ENCODE peak calls at places on chromosome 18, in six cellular contexts. Z, Q, N, I, W and B are unnamed samples. For H3K36me3, the result is how much of the 10 kb centered on the place peaks cover.

GRCh38 chr18:68840554-68841263 is 42.8 kb downstream of the CCDC102B start:
- DNase-seq in Q (peak), Z (no peak), N (peak), W (peak), I (no peak), B (no peak)

GRCh38 chr18:8699126-8699525 is 6.2 kb upstream of the MTCL1 start:
- DNase-seq in W (no peak), N (no peak), I (no peak), Z (no peak), Q (no peak), B (no peak)

GRCh38 chr18:46211816-46212215 is 107.6 kb downstream of the HAUS1 start:
- DNase-seq in I (peak), Q (no peak), W (no peak), N (peak), Z (no peak), B (no peak)

GRCh38 chr18:50507120-50507590 is 52.7 kb upstream of the MAPK4 start:
- DNase-seq in Q (peak), I (no peak), N (no peak), W (no peak), Z (no peak), B (no peak)

GRCh38 chr18:52570975-52571374 is 231.0 kb downstream of the DCC start:
- DNase-seq in W (no peak), Q (no peak), I (no peak), Z (no peak), N (no peak), B (no peak)

GRCh38 chr18:671405-671804 is 14.0 kb downstream of the TYMS start:
- DNase-seq in I (no peak), W (no peak), N (no peak), Q (no peak), Z (no peak), B (no peak)

GRCh38 chr18:58682429-58683069 is 11.3 kb downstream of the MALT1 start:
- DNase-seq in I (no peak), Z (no peak), W (no peak), Q (peak), N (peak), B (peak)

GRCh38 chr18:32722279-32722678 is 50.5 kb downstream of the KLHL14 start:
- DNase-seq in W (no peak), Z (no peak), N (no peak), I (no peak), Q (no peak), B (no peak)

GRCh38 chr18:2657788-2658458 is 2.4 kb downstream of the SMCHD1 start:
- DNase-seq in Z (no peak), Q (no peak), N (peak), W (no peak), I (no peak), B (no peak)

GRCh38 chr18:22309191-22309590 is 108.5 kb downstream of the CTAGE1 start:
- DNase-seq in W (peak), Z (no peak), I (no peak), Q (no peak), N (no peak), B (no peak)

GRCh38 chr18:28087173-28087563 is 89.8 kb downstream of the CDH2 start:
- DNase-seq in W (no peak), Z (no peak), I (no peak), N (peak), Q (no peak), B (no peak)

GRCh38 chr18:3584897-3585460 is 135.0 kb downstream of the TGIF1 start:
- DNase-seq in I (no peak), N (peak), Q (peak), Z (no peak), W (no peak), B (no peak)

GRCh38 chr18:45026162-45026561 is 345.5 kb downstream of the SETBP1 start:
- DNase-seq in Z (no peak), Q (no peak), W (no peak), I (no peak), N (no peak), B (no peak)

GRCh38 chr18:13443546-13443945 is 225.0 kb downstream of the LDLRAD4 start:
- DNase-seq in Q (no peak), I (no peak), N (no peak), Z (no peak), W (no peak), B (no peak)

GRCh38 chr18:13446581-13447470 is 228.3 kb downstream of the LDLRAD4 start:
- DNase-seq in I (no peak), W (no peak), Q (no peak), Z (no peak), N (no peak), B (no peak)

GRCh38 chr18:13446024-13446423 is 227.5 kb downstream of the LDLRAD4 start:
- DNase-seq in I (no peak), N (no peak), Q (no peak), Z (no peak), W (no peak), B (no peak)

GRCh38 chr18:13444430-13445240 is 226.1 kb downstream of the LDLRAD4 start:
- DNase-seq in N (no peak), Q (no peak), Z (no peak), W (no peak), I (no peak), B (no peak)

DNA sequence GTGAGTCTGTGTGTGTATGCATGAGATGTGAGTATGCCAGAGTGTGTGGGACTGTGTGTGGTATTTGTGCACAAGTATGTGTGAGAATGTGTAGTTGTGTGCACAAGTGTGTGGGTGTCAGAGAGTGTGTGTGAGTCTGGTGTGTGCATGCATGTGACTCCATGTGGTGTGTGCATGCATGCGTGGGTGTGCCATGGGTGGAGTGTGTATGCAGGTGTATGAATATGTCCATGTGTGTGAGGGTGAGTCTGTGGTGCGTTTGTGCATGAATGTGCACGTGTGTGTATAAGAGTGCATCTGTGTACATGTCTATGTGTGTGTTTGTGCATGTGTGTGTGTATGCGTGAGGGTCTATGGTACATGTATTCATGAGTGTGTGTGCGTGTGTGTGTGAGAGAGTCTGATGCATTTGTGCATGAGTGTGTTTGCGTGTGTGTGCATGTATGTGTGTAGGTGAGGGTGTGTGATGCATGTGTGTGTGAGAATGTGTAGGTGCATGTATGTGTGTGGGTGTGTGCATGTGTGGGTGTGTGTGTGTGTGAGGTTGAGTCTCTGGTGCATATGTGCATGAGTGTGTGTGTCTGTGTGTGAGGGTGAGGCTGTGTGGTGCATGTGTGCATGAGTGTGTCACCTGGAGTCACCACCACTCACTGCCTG is 226.8 kb downstream of the LDLRAD4 start:
- DNase-seq in W (no peak), Z (no peak), N (no peak), Q (no peak), I (no peak), B (no peak)
- H3K4me3 ChIP-seq in W (no peak), Z (no peak), N (no peak), Q (no peak), I (no peak), B (no peak)

GRCh38 chr18:62505669-62506494 is 16.9 kb upstream of the ZCCHC2 start:
- DNase-seq in Z (no peak), I (peak), N (peak), W (no peak), Q (no peak), B (no peak)
- H3K27ac ChIP-seq in Z (peak), I (peak), N (no peak), W (peak), Q (peak), B (peak)

GRCh38 chr18:70148539-70148938 is 56.9 kb downstream of the RTTN start:
- DNase-seq in Q (no peak), I (no peak), Z (no peak), W (no peak), N (no peak), B (no peak)
- H3K36me3 ChIP-seq in Q (half or more), I (under half), Z (under half), W (under half), N (under half), B (half or more)

DNA sequence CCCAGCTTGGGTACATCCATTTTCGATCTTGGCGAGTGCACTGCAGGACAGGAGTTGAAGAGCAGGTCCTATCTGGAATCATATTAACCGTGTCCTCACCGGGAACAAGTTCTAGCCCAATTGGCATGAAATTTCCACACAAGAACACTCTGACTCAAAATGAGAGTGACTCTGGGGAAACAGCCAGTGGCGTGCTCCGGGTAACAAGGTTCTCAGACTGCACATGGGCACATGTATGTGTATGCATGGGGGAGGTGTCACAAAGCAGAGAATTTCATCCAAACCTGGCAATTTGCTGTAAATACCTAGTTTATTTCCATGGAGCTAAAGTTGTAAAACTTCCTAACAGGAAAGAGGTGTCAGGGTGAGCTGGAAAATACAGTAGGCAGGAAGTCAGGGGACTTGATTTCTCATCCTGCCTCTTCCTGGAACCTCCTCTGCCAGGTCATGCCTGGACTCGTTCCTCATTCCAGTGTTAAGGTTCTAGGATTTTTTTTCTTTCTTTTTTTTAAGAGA is 1.7 kb downstream of the TUBB6 start:
- DNase-seq in N (peak), Z (no peak), W (no peak), Q (no peak), I (no peak), B (no peak)
- H3K4me3 ChIP-seq in N (peak), Z (peak), W (peak), Q (peak), I (no peak), B (peak)

GRCh38 chr18:48472610-48473009 is 63.4 kb upstream of the ZBTB7C start:
- DNase-seq in W (no peak), Z (no peak), Q (no peak), N (no peak), I (no peak), B (no peak)

GRCh38 chr18:48468151-48468550 is 59.0 kb upstream of the ZBTB7C start:
- DNase-seq in N (no peak), I (no peak), Z (no peak), W (no peak), Q (no peak), B (no peak)

GRCh38 chr18:48467231-48467630 is 58.0 kb upstream of the ZBTB7C start:
- DNase-seq in N (no peak), W (no peak), Q (no peak), I (no peak), Z (no peak), B (no peak)

GRCh38 chr18:48473816-48474215 is 64.6 kb upstream of the ZBTB7C start:
- DNase-seq in I (no peak), W (no peak), N (no peak), Q (no peak), Z (no peak), B (no peak)

GRCh38 chr18:48470484-48471180 is 61.4 kb upstream of the ZBTB7C start:
- DNase-seq in N (no peak), I (no peak), Z (no peak), Q (no peak), W (no peak), B (no peak)
- H3K27ac ChIP-seq in N (no peak), I (no peak), Z (peak), Q (peak), W (no peak), B (peak)

GRCh38 chr18:79697178-79697577 is 17.6 kb downstream of the CTDP1 start:
- DNase-seq in Z (peak), I (no peak), N (no peak), W (no peak), Q (no peak), B (no peak)
- H3K36me3 ChIP-seq in Z (half or more), I (under half), N (under half), W (under half), Q (under half), B (under half)

GRCh38 chr18:55264108-55264507 is 304.8 kb upstream of the CCDC68 start:
- DNase-seq in N (peak), W (no peak), Z (no peak), I (no peak), Q (no peak), B (no peak)
- H3K4me3 ChIP-seq in N (no peak), W (no peak), Z (no peak), I (no peak), Q (no peak), B (no peak)

DNA sequence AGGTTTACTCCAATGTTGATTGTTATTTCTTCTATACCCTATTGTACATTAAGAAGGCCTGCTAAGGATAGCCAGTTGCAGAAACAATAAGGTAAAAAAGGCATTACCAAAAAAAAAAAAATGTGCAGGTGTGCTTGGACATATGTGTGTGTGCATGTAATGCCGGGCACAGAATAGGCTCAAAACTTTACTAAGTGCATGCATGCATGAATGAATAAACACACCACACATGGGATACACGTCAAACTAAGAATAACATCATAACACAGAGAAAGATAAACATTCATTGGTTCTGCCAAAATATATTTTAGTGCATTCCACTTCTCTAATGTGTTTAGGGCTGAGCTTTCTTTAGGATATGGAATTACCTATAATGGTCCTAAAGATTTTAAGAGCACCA is 298.2 kb downstream of the TCF4 start:
- DNase-seq in Q (no peak), I (no peak), W (no peak), N (no peak), Z (no peak), B (no peak)
- H3K27ac ChIP-seq in Q (no peak), I (no peak), W (no peak), N (no peak), Z (no peak), B (no peak)

GRCh38 chr18:13101659-13101992 is 110.5 kb downstream of the CEP192 start:
- DNase-seq in W (no peak), Q (no peak), Z (no peak), I (no peak), N (no peak), B (no peak)

GRCh38 chr18:13100942-13101658 is 109.9 kb downstream of the CEP192 start:
- DNase-seq in Q (no peak), W (no peak), I (no peak), Z (no peak), N (no peak), B (no peak)

GRCh38 chr18:13095466-13095865 is 104.3 kb downstream of the CEP192 start:
- DNase-seq in N (no peak), Z (no peak), W (no peak), Q (no peak), I (no peak), B (no peak)

GRCh38 chr18:13099113-13099512 is 108.0 kb downstream of the CEP192 start:
- DNase-seq in Q (no peak), N (no peak), W (no peak), Z (no peak), I (no peak), B (no peak)

GRCh38 chr18:13096232-13096631 is 105.1 kb downstream of the CEP192 start:
- DNase-seq in I (no peak), Q (no peak), W (no peak), Z (no peak), N (no peak), B (no peak)
- H3K36me3 ChIP-seq in I (half or more), Q (half or more), W (under half), Z (half or more), N (under half), B (under half)

DNA sequence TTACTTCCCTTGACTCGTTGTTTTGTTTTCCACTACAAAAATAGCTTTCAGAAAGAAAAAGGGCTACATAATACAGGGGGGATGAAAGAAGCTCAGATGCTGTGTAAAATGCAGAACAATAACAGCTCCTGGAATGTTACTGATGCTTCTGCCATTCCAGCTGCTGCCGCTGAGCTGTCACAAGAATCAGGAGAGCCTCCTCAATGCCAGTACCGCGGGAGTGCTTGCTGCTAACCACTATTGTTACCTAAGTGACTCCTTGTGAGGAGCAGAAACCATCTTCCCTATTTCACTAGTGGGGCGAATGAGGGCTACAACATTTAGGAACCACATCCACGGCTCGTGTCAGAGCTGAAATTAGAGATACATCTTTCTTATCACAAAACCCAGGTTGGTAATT is 384.8 kb downstream of the GALR1 start:
- DNase-seq in W (no peak), I (no peak), Q (no peak), N (no peak), Z (no peak), B (no peak)
- H3K4me3 ChIP-seq in W (no peak), I (no peak), Q (no peak), N (no peak), Z (no peak), B (no peak)